ENCODE peak calls at places on chromosome 14, in six cellular contexts. One of them, this sample, is unnamed. For H3K36me3, the result is how much of the 10 kb centered on the place peaks cover.

GRCh38 chr14:49972840-49973239 is 80.0 kb downstream of the ARF6 start:
- DNase-seq in IMR-90: peak
- DNase-seq in thoracic aorta: no peak
- DNase-seq in HCT116: peak
- DNase-seq in endothelial cell of umbilical vein: peak
- DNase-seq in pancreas: peak
- DNase-seq in this sample: peak

GRCh38 chr14:104314251-104314941 is 176.0 kb downstream of the KIF26A start:
- DNase-seq in IMR-90: no peak
- DNase-seq in thoracic aorta: no peak
- DNase-seq in HCT116: no peak
- DNase-seq in endothelial cell of umbilical vein: no peak
- DNase-seq in pancreas: no peak
- DNase-seq in this sample: no peak

GRCh38 chr14:67285876-67286452 is 44.7 kb downstream of the PALS1 start:
- DNase-seq in IMR-90: peak
- DNase-seq in thoracic aorta: no peak
- DNase-seq in HCT116: peak
- DNase-seq in endothelial cell of umbilical vein: peak
- DNase-seq in pancreas: no peak
- DNase-seq in this sample: no peak

GRCh38 chr14:35374273-35374681 is 30.3 kb downstream of the NFKBIA start:
- DNase-seq in IMR-90: peak
- DNase-seq in thoracic aorta: no peak
- DNase-seq in HCT116: peak
- DNase-seq in endothelial cell of umbilical vein: peak
- DNase-seq in pancreas: no peak
- DNase-seq in this sample: peak

GRCh38 chr14:55433880-55434804 is 6.3 kb downstream of the TBPL2 start:
- DNase-seq in IMR-90: no peak
- DNase-seq in thoracic aorta: no peak
- DNase-seq in HCT116: no peak
- DNase-seq in endothelial cell of umbilical vein: no peak
- DNase-seq in pancreas: no peak
- DNase-seq in this sample: no peak

GRCh38 chr14:23938823-23939222 is 14.7 kb upstream of the DHRS4 start:
- DNase-seq in IMR-90: no peak
- DNase-seq in thoracic aorta: no peak
- DNase-seq in HCT116: no peak
- DNase-seq in endothelial cell of umbilical vein: no peak
- DNase-seq in pancreas: no peak
- DNase-seq in this sample: no peak

GRCh38 chr14:72692678-72693077 is 201.2 kb downstream of the DPF3 start:
- DNase-seq in IMR-90: no peak
- DNase-seq in thoracic aorta: no peak
- DNase-seq in HCT116: no peak
- DNase-seq in endothelial cell of umbilical vein: no peak
- DNase-seq in pancreas: peak
- DNase-seq in this sample: no peak

GRCh38 chr14:55572578-55572977 is 7.4 kb upstream of the KTN1 start:
- DNase-seq in IMR-90: no peak
- DNase-seq in thoracic aorta: no peak
- DNase-seq in HCT116: no peak
- DNase-seq in endothelial cell of umbilical vein: peak
- DNase-seq in pancreas: no peak
- DNase-seq in this sample: no peak

GRCh38 chr14:58912799-58913432 is 275.2 kb downstream of the DACT1 start:
- DNase-seq in IMR-90: peak
- DNase-seq in thoracic aorta: no peak
- DNase-seq in HCT116: no peak
- DNase-seq in endothelial cell of umbilical vein: no peak
- DNase-seq in pancreas: no peak
- DNase-seq in this sample: no peak

GRCh38 chr14:76653875-76654572 is 107.2 kb upstream of the VASH1 start:
- DNase-seq in IMR-90: no peak
- DNase-seq in thoracic aorta: no peak
- DNase-seq in HCT116: no peak
- DNase-seq in endothelial cell of umbilical vein: no peak
- DNase-seq in pancreas: no peak
- DNase-seq in this sample: no peak

GRCh38 chr14:69863083-69863482 is 16.1 kb upstream of the SMOC1 start:
- DNase-seq in IMR-90: no peak
- DNase-seq in thoracic aorta: no peak
- DNase-seq in HCT116: no peak
- DNase-seq in endothelial cell of umbilical vein: no peak
- DNase-seq in pancreas: no peak
- DNase-seq in this sample: no peak

GRCh38 chr14:92719421-92719820 is 29.0 kb downstream of the LGMN start:
- DNase-seq in IMR-90: peak
- DNase-seq in thoracic aorta: no peak
- DNase-seq in HCT116: no peak
- DNase-seq in endothelial cell of umbilical vein: no peak
- DNase-seq in pancreas: no peak
- DNase-seq in this sample: no peak

GRCh38 chr14:106094654-106095189 is 568.3 kb downstream of the TMEM121 start:
- DNase-seq in IMR-90: no peak
- DNase-seq in thoracic aorta: no peak
- DNase-seq in HCT116: no peak
- DNase-seq in endothelial cell of umbilical vein: no peak
- DNase-seq in pancreas: no peak
- DNase-seq in this sample: no peak

GRCh38 chr14:36585100-36585499 is 2.7 kb upstream of the NKX2-8 start:
- DNase-seq in IMR-90: no peak
- DNase-seq in thoracic aorta: no peak
- DNase-seq in HCT116: no peak
- DNase-seq in endothelial cell of umbilical vein: no peak
- DNase-seq in pancreas: no peak
- DNase-seq in this sample: no peak

GRCh38 chr14:59123975-59124374 is 64.5 kb upstream of the DAAM1 start:
- DNase-seq in IMR-90: peak
- DNase-seq in thoracic aorta: no peak
- DNase-seq in HCT116: no peak
- DNase-seq in endothelial cell of umbilical vein: no peak
- DNase-seq in pancreas: no peak
- DNase-seq in this sample: no peak

GRCh38 chr14:34665785-34666425 is 36.0 kb upstream of the SNX6 start:
- DNase-seq in IMR-90: peak
- DNase-seq in thoracic aorta: no peak
- DNase-seq in HCT116: no peak
- DNase-seq in endothelial cell of umbilical vein: peak
- DNase-seq in pancreas: no peak
- DNase-seq in this sample: peak

GRCh38 chr14:28242895-28243294 is 523.7 kb upstream of the FOXG1 start:
- DNase-seq in IMR-90: no peak
- DNase-seq in thoracic aorta: no peak
- DNase-seq in HCT116: no peak
- DNase-seq in endothelial cell of umbilical vein: no peak
- DNase-seq in pancreas: no peak
- DNase-seq in this sample: no peak

GRCh38 chr14:34781242-34781641 is 66.8 kb upstream of the CFL2 start:
- DNase-seq in IMR-90: peak
- DNase-seq in thoracic aorta: no peak
- DNase-seq in HCT116: no peak
- DNase-seq in endothelial cell of umbilical vein: peak
- DNase-seq in pancreas: no peak
- DNase-seq in this sample: peak

GRCh38 chr14:56118611-56119181 is 485 bp downstream of the PELI2 start:
- DNase-seq in IMR-90: no peak
- DNase-seq in thoracic aorta: no peak
- DNase-seq in HCT116: no peak
- DNase-seq in endothelial cell of umbilical vein: peak
- DNase-seq in pancreas: no peak
- DNase-seq in this sample: no peak

GRCh38 chr14:28161040-28161439 is 605.5 kb upstream of the FOXG1 start:
- DNase-seq in IMR-90: no peak
- DNase-seq in thoracic aorta: no peak
- DNase-seq in HCT116: no peak
- DNase-seq in endothelial cell of umbilical vein: no peak
- DNase-seq in pancreas: no peak
- DNase-seq in this sample: no peak

GRCh38 chr14:90560529-90560928 is 163.7 kb downstream of the CALM1 start:
- DNase-seq in IMR-90: no peak
- DNase-seq in thoracic aorta: no peak
- DNase-seq in HCT116: no peak
- DNase-seq in endothelial cell of umbilical vein: no peak
- DNase-seq in pancreas: no peak
- DNase-seq in this sample: no peak

GRCh38 chr14:90760591-90761316 is 55.5 kb downstream of the TTC7B start:
- DNase-seq in IMR-90: peak
- DNase-seq in thoracic aorta: no peak
- DNase-seq in HCT116: no peak
- DNase-seq in endothelial cell of umbilical vein: peak
- DNase-seq in pancreas: no peak
- DNase-seq in this sample: peak

GRCh38 chr14:61644834-61645233 is 50.5 kb upstream of the HIF1A start:
- DNase-seq in IMR-90: peak
- DNase-seq in thoracic aorta: no peak
- DNase-seq in HCT116: no peak
- DNase-seq in endothelial cell of umbilical vein: no peak
- DNase-seq in pancreas: no peak
- DNase-seq in this sample: no peak

GRCh38 chr14:101119830-101120571 is 216.5 kb upstream of the RTL1 start:
- DNase-seq in IMR-90: peak
- DNase-seq in thoracic aorta: no peak
- DNase-seq in HCT116: no peak
- DNase-seq in endothelial cell of umbilical vein: no peak
- DNase-seq in pancreas: no peak
- DNase-seq in this sample: no peak

GRCh38 chr14:39368261-39368959 is 63.8 kb downstream of the FBXO33 start:
- DNase-seq in IMR-90: peak
- DNase-seq in thoracic aorta: no peak
- DNase-seq in HCT116: peak
- DNase-seq in endothelial cell of umbilical vein: peak
- DNase-seq in pancreas: peak
- DNase-seq in this sample: peak

GRCh38 chr14:24813819-24814259 is 179.8 kb upstream of the GZMB start:
- DNase-seq in IMR-90: no peak
- DNase-seq in thoracic aorta: no peak
- DNase-seq in HCT116: no peak
- DNase-seq in endothelial cell of umbilical vein: no peak
- DNase-seq in pancreas: no peak
- DNase-seq in this sample: no peak

DNA sequence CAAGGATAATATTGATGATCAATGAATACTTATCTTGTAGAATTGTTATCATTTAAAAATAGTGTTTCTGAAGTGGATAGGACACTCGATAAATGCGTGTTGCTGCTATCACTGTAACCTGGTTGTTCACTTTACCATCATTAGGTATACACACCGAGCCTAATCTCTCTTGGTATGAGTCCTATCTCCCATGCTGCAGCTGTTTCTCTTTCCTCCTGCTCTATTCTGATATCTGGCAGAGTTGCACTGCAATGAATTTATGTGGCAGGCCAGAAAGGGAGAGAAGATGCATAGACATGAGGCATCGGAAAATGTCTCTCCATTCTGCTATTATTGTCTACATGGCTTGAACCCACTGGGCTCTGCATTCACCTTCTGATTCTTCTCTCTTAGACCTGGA is 26.7 kb downstream of the KCNK10 start:
- DNase-seq in IMR-90: no peak
- DNase-seq in thoracic aorta: no peak
- DNase-seq in HCT116: no peak
- DNase-seq in endothelial cell of umbilical vein: no peak
- DNase-seq in pancreas: no peak
- DNase-seq in this sample: no peak
- TF ChIP-seq CTCF in IMR-90: no peak
- TF ChIP-seq CTCF in thoracic aorta: no peak
- TF ChIP-seq CTCF in HCT116: no peak
- TF ChIP-seq CTCF in endothelial cell of umbilical vein: no peak
- TF ChIP-seq CTCF in pancreas: no peak
- TF ChIP-seq CTCF in this sample: no peak

GRCh38 chr14:74231784-74232183 is 7.5 kb upstream of the VSX2 start:
- DNase-seq in IMR-90: no peak
- DNase-seq in thoracic aorta: no peak
- DNase-seq in HCT116: no peak
- DNase-seq in endothelial cell of umbilical vein: no peak
- DNase-seq in pancreas: no peak
- DNase-seq in this sample: no peak
- H3K36me3 ChIP-seq in IMR-90: under half
- H3K36me3 ChIP-seq in thoracic aorta: under half
- H3K36me3 ChIP-seq in HCT116: under half
- H3K36me3 ChIP-seq in endothelial cell of umbilical vein: under half
- H3K36me3 ChIP-seq in pancreas: under half
- H3K36me3 ChIP-seq in this sample: under half

GRCh38 chr14:37593496-37594237 is 1.4 kb downstream of the FOXA1 start:
- DNase-seq in IMR-90: no peak
- DNase-seq in thoracic aorta: no peak
- DNase-seq in HCT116: no peak
- DNase-seq in endothelial cell of umbilical vein: no peak
- DNase-seq in pancreas: no peak
- DNase-seq in this sample: no peak
- H3K4me3 ChIP-seq in IMR-90: no peak
- H3K4me3 ChIP-seq in thoracic aorta: peak
- H3K4me3 ChIP-seq in HCT116: peak
- H3K4me3 ChIP-seq in endothelial cell of umbilical vein: no peak
- H3K4me3 ChIP-seq in pancreas: peak
- H3K4me3 ChIP-seq in this sample: no peak

DNA sequence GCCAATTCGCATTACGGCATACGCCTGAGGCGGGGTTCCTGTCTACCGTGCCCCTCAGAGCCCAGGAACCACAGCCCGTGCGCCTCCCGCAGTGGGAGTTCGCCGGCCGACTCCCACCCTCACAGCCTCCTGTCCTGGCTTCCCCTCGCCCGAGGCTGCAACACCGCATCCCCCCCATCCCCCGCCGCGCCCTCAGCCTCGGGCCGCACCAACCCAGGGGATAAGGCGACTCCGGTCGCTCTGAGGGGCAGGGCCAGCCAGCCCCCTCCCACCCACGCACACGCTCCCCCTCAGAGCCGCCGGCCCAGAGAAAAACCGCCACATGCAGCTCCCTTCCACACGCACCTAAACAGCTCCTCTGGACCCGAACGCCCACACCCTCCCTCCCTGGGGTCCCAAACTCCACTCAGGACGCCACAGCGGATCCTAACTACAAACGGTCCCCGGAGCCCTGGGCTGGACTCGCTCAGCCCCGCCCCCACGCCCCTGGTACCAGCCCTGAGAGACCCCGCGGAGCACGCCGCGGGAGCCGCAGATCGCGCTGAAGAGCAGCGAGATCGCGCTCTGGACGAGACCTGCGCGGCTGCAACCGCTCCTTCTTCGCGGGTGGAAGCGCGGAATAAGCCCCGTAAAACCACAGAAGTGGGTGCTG is at the start of gene C14orf39:
- DNase-seq in IMR-90: peak
- DNase-seq in thoracic aorta: no peak
- DNase-seq in HCT116: no peak
- DNase-seq in endothelial cell of umbilical vein: peak
- DNase-seq in pancreas: no peak
- DNase-seq in this sample: no peak
- TF ChIP-seq CTCF in IMR-90: no peak
- TF ChIP-seq CTCF in thoracic aorta: no peak
- TF ChIP-seq CTCF in HCT116: no peak
- TF ChIP-seq CTCF in endothelial cell of umbilical vein: no peak
- TF ChIP-seq CTCF in pancreas: no peak
- TF ChIP-seq CTCF in this sample: no peak